ENCODE peak calls at places on chromosomes 16 and 17, in nine cellular contexts. W is NCI-H1048, J is NCI-H2081, E is stromal cell of bone marrow, P is GDM1, B is ureter, V is AG09319, C is HCT116, S is smooth muscle cell of the brain vasculature. K is an unnamed sample.

GRCh38 chr16:50467943-50468748 is 80.0 kb upstream of the NKD1 start:
- DNase-seq in P (no peak), J (no peak), C (no peak), V (no peak), W (no peak), B (no peak), S (peak), E (no peak), K (peak)

GRCh38 chr16:47211218-47211617 is 67.5 kb upstream of the NETO2 start:
- DNase-seq in E (no peak), P (no peak), C (no peak), S (no peak), W (no peak), B (no peak), J (no peak), V (no peak), K (no peak)

GRCh38 chr17:16269658-16270057 is 52.6 kb downstream of the PIGL start:
- DNase-seq in V (no peak), C (no peak), B (no peak), E (peak), P (no peak), S (no peak), J (no peak), W (no peak), K (no peak)

GRCh38 chr16:50627419-50627818 is 53.7 kb downstream of the SNX20 start:
- DNase-seq in E (peak), B (peak), W (no peak), V (no peak), C (no peak), P (no peak), S (no peak), J (no peak), K (no peak)

GRCh38 chr17:40727447-40728231 is 24.1 kb upstream of the KRT24 start:
- DNase-seq in C (no peak), W (no peak), P (no peak), E (peak), J (no peak), S (no peak), V (peak), B (no peak), K (no peak)

GRCh38 chr17:60149691-60150582 is at the start of gene CA4:
- DNase-seq in B (no peak), V (no peak), W (no peak), J (no peak), P (no peak), E (no peak), C (no peak), S (no peak), K (no peak)

GRCh38 chr17:81735181-81736102 is 23.4 kb downstream of the SLC25A10 start:
- DNase-seq in E (peak), S (no peak), B (peak), P (peak), J (peak), W (no peak), C (no peak), V (no peak), K (no peak)

GRCh38 chr17:9647014-9647413 is 1.7 kb downstream of the USP43 start:
- DNase-seq in V (no peak), J (no peak), W (no peak), B (no peak), E (no peak), S (no peak), C (no peak), P (no peak), K (no peak)

GRCh38 chr17:60421273-60422161 is 772 bp upstream of the CHCT1 start:
- DNase-seq in E (no peak), B (peak), V (no peak), P (peak), S (no peak), W (no peak), C (no peak), J (no peak), K (peak)

GRCh38 chr16:85607331-85607765 is 5.8 kb upstream of the GSE1 start:
- DNase-seq in J (no peak), P (no peak), B (no peak), E (no peak), W (peak), S (no peak), C (no peak), V (no peak), K (no peak)

GRCh38 chr16:50744911-50745310 is 3.0 kb downstream of the CYLD start:
- DNase-seq in J (no peak), V (no peak), C (no peak), B (no peak), P (no peak), W (no peak), S (no peak), E (no peak), K (no peak)

GRCh38 chr16:3650631-3651265 is 3.7 kb upstream of the DNASE1 start:
- DNase-seq in E (no peak), S (no peak), J (no peak), W (no peak), C (no peak), B (peak), P (no peak), V (no peak), K (no peak)

GRCh38 chr16:80056334-80056733 is 455.8 kb upstream of the MAF start:
- DNase-seq in J (no peak), V (peak), C (no peak), W (no peak), B (no peak), S (no peak), P (no peak), E (peak), K (no peak)

GRCh38 chr17:42347198-42347597 is 41.0 kb downstream of the STAT3 start:
- DNase-seq in E (peak), V (peak), B (peak), S (no peak), W (no peak), P (no peak), J (no peak), C (peak), K (no peak)

GRCh38 chr16:5604770-5605169 is 507.2 kb upstream of the EEF2KMT start:
- DNase-seq in C (peak), S (no peak), E (no peak), V (no peak), B (no peak), J (no peak), P (no peak), W (no peak), K (no peak)

GRCh38 chr16:67230809-67231660 is 4.1 kb downstream of the TMEM208 start:
- DNase-seq in B (no peak), E (no peak), J (no peak), P (no peak), V (no peak), C (no peak), S (no peak), W (no peak), K (no peak)

GRCh38 chr17:58341861-58342475 is 10.0 kb downstream of the SUPT4H1 start:
- DNase-seq in J (no peak), C (no peak), S (no peak), V (no peak), P (no peak), B (no peak), W (no peak), E (no peak), K (no peak)

GRCh38 chr17:61326330-61326729 is 73.3 kb upstream of the TBX2 start:
- DNase-seq in V (no peak), E (no peak), W (no peak), B (no peak), J (no peak), C (no peak), S (no peak), P (no peak), K (no peak)

GRCh38 chr17:5248821-5249479 is 14.3 kb upstream of the SCIMP start:
- DNase-seq in E (no peak), B (no peak), P (no peak), W (no peak), S (no peak), V (no peak), C (no peak), J (no peak), K (no peak)

GRCh38 chr16:12099451-12100123 is 123.1 kb downstream of the SNX29 start:
- DNase-seq in P (no peak), B (no peak), E (no peak), S (no peak), J (no peak), W (no peak), C (no peak), V (no peak), K (no peak)

GRCh38 chr16:70730944-70731343 is 45.1 kb upstream of the MTSS2 start:
- DNase-seq in B (no peak), S (no peak), E (no peak), P (no peak), W (no peak), J (no peak), V (no peak), C (no peak), K (no peak)

GRCh38 chr16:68599586-68599985 is 45.5 kb upstream of the CDH3 start:
- DNase-seq in C (no peak), P (no peak), B (no peak), W (no peak), S (no peak), V (no peak), J (no peak), E (no peak), K (no peak)